ENCODE peak calls at places on chromosomes 6 and 20, in ten cellular contexts. R is natural killer cell, A is neural crest cell, E is brain microvascular endothelial cell, D is foreskin fibroblast, Y is ascending aorta, U is Caco-2, F is IMR-90, J is GM10248, B is kidney epithelial cell. Q is an unnamed sample.

GRCh38 chr20:43921227-43921780 is 6.7 kb downstream of the TOX2 start:
- DNase-seq in R (no peak), A (no peak), E (no peak), D (no peak), Y (no peak), U (no peak), F (no peak), J (no peak), B (no peak), Q (no peak)

GRCh38 chr6:15638373-15638772 is 24.5 kb downstream of the DTNBP1 start:
- DNase-seq in R (no peak), A (no peak), E (no peak), D (no peak), Y (no peak), U (no peak), F (no peak), J (no peak), B (no peak), Q (no peak)

GRCh38 chr6:30720738-30721197 is 616 bp downstream of the TUBB start:
- DNase-seq in R (peak; percentile 59), A (peak; percentile 53), E (no peak), D (no peak), Y (no peak), U (peak; percentile 69), F (peak; percentile 32), J (peak; percentile 40), B (no peak), Q (no peak)

GRCh38 chr20:54110457-54110856 is 40.1 kb upstream of the BCAS1 start:
- DNase-seq in R (no peak), A (no peak), E (no peak), D (no peak), Y (no peak), U (no peak), F (no peak), J (no peak), B (no peak), Q (no peak)

GRCh38 chr6:133426038-133426437 is 184.9 kb downstream of the EYA4 start:
- DNase-seq in R (no peak), A (no peak), E (no peak), D (no peak), Y (no peak), U (no peak), F (no peak), J (no peak), B (no peak), Q (no peak)

GRCh38 chr20:49989234-49990065 is 6.7 kb downstream of the SNAI1 start:
- DNase-seq in R (no peak), A (peak; percentile 63), E (peak; percentile 51), D (peak; percentile 89), Y (no peak), U (no peak), F (peak; percentile 87), J (no peak), B (no peak), Q (no peak)

GRCh38 chr6:15429146-15430110 is 183.6 kb downstream of the JARID2 start:
- DNase-seq in R (no peak), A (no peak), E (peak; percentile 76), D (peak; percentile 56), Y (no peak), U (no peak), F (peak; percentile 70), J (no peak), B (no peak), Q (no peak)

GRCh38 chr20:3808141-3808479 is 12.0 kb downstream of the CDC25B start:
- DNase-seq in R (no peak), A (no peak), E (no peak), D (peak; percentile 95), Y (peak; percentile 74), U (peak; percentile 28), F (peak; percentile 92), J (no peak), B (no peak), Q (peak; percentile 92)

GRCh38 chr6:85436939-85437495 is 12.9 kb upstream of the NT5E start:
- DNase-seq in R (no peak), A (no peak), E (no peak), D (no peak), Y (no peak), U (no peak), F (no peak), J (no peak), B (no peak), Q (no peak)

GRCh38 chr20:10376271-10377075 is 57.5 kb downstream of the MKKS start:
- DNase-seq in R (no peak), A (no peak), E (peak; percentile 74), D (peak; percentile 70), Y (no peak), U (no peak), F (peak; percentile 75), J (no peak), B (peak; percentile 38), Q (no peak)

GRCh38 chr6:35161265-35161664 is 20.1 kb upstream of the TCP11 start:
- DNase-seq in R (no peak), A (no peak), E (no peak), D (no peak), Y (no peak), U (no peak), F (no peak), J (no peak), B (no peak), Q (no peak)

GRCh38 chr6:17418281-17419188 is 25.1 kb downstream of the CAP2 start:
- DNase-seq in R (no peak), A (no peak), E (peak; percentile 77), D (peak; percentile 42), Y (no peak), U (no peak), F (peak; percentile 53), J (no peak), B (no peak), Q (no peak)

GRCh38 chr6:75117701-75118100 is 88.2 kb downstream of the COL12A1 start:
- DNase-seq in R (no peak), A (no peak), E (peak; percentile 35), D (no peak), Y (no peak), U (no peak), F (peak; percentile 59), J (no peak), B (no peak), Q (no peak)

GRCh38 chr6:130167655-130168054 is 55.1 kb downstream of the SAMD3 start:
- DNase-seq in R (no peak), A (no peak), E (no peak), D (peak; percentile 31), Y (no peak), U (peak; percentile 24), F (peak; percentile 83), J (no peak), B (no peak), Q (no peak)

GRCh38 chr20:56945057-56945456 is 316.0 kb downstream of the TFAP2C start:
- DNase-seq in R (no peak), A (no peak), E (no peak), D (no peak), Y (no peak), U (no peak), F (no peak), J (no peak), B (no peak), Q (no peak)
- TF ChIP-seq CTCF in R (no peak), A (no peak), E (no peak), D (peak; percentile 17), Y (no peak), U (peak; percentile 41), F (no peak), J (no peak), B (no peak), Q (peak; percentile 69)

DNA sequence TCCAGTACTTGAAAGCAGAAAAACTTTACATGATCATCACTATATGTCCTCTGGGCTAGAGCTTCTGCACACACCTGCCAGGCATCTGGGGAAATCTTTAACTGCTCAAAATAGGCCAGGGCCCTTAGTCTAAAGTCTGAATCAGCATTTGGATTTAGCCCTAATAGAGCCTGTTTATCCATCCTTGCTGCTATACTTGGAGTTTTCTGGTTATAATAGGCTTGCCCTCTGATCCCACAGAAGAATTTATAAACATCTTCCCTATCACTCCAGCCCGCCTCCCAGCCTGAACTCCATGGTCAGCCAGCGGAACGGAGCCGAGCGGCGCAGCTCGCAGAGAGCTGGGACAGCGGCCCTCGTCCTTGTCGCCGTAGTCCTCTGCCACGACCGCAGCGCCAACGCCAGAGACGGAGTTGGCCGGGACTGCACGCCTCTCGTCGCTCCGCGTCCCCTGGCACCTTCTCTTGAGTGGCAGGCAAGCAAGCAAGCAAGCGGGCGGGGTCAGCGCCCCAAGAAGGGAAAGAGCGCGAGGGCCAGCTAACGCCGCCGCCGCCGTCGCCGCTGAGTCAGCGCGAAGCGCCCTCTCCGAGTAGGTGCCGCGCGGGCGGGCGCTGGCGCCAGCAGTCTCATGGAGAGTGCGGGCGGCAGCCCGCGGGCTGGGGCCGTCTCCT is 25.4 kb upstream of the ASIP start:
- DNase-seq in R (peak; percentile 34), A (peak; percentile 78), E (peak; percentile 51), D (peak; percentile 67), Y (peak; percentile 48), U (peak; percentile 93), F (peak; percentile 67), J (peak; percentile 43), B (peak; percentile 7), Q (peak; percentile 87)
- TF ChIP-seq CTCF in R (no peak), A (peak; percentile 38), E (no peak), D (no peak), Y (no peak), U (peak; percentile 19), F (no peak), J (no peak), B (no peak), Q (no peak)

DNA sequence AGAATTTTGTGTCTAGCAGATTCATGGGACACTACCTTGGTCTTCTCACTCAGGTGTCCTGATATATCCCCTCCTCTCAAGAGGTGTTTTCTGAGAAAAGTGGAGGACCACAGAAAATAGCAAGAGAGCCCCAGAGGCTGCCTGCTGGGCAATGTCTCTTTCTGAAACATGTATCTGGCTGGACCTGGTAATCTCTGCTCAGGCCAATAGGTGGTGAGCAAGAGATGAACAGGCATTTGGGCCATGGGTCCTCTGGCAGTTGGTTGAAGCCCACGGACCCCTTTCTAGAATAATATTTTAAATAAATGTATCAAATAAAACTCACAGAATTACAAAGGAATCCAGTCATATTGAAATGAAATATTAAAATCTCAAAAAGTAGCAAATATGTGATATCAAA is 8.8 kb upstream of the THBD start:
- DNase-seq in R (no peak), A (no peak), E (no peak), D (no peak), Y (no peak), U (no peak), F (no peak), J (no peak), B (no peak), Q (no peak)
- TF ChIP-seq CTCF in R (no peak), A (no peak), E (peak; percentile 50), D (no peak), Y (no peak), U (peak; percentile 12), F (peak; percentile 1), J (no peak), B (peak; percentile 8), Q (no peak)

DNA sequence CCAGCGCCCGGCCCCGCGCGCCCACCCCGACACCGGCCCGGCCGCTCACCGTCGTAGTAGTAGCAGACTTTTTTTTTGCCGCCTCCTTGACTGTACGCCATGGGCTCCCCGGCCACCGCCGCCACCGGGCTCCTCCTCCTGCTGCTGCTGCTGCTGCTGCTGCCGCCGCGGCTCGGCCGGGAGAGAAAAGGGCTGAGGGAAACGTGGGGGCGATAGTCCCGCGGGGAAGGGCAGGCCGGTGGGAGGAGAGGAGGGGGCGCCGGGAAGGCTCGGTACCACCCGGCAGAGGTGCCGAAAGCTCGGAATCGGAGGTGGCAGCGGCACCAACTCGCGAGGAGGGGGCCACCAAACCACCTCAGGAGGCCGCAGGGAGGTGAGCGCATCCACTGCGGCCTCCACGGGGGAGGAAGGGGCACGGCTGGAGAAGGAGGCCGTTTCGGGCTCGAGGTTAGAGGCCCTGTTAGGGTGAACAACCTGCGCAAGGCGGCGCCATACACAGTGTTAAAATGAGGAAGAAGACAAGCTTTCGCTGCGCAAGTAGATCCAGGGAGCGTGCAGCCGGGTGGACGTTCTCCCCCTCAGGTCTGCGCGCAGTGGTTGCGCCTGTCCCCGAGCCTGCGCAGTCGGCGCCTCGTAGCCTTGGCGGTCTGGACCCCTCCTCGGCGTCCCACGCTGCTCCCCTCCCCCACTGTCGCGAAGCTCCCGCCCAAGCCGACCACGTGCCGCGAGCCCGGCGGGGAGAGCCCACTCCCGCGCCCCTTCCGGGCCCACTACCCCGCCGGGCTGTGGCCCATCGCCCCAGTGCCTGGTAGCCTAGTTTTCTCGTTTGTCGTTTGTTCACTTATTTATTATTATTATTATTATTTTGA is at the start of gene HDAC2:
- DNase-seq in R (peak; percentile 80), A (peak; percentile 82), E (peak; percentile 52), D (peak; percentile 77), Y (peak; percentile 12), U (peak; percentile 94), F (peak; percentile 77), J (peak; percentile 93), B (no peak), Q (peak; percentile 94)
- TF ChIP-seq CTCF in R (no peak), A (no peak), E (peak; percentile 15), D (no peak), Y (no peak), U (no peak), F (no peak), J (no peak), B (no peak), Q (no peak)

Q was measured in osteocyte.